ENCODE peak calls at places on chromosomes 2 and 18, in ten cellular contexts. K is fibroblast of lung, W is AG04449, R is fibroblast of mammary gland, T is BE2C, O is pancreas, C is tibial artery, Z is foreskin fibroblast, M is upper lobe of right lung, N is neural progenitor cell. V is an unnamed sample.

GRCh38 chr2:112636605-112637288 is 9.0 kb upstream of the SLC20A1 start:
- DNase-seq in K (no peak), W (no peak), R (no peak), T (no peak), O (no peak), C (no peak), Z (no peak), M (peak; percentile 32), N (no peak), V (no peak)

GRCh38 chr2:207399301-207399700 is 130.5 kb upstream of the CREB1 start:
- DNase-seq in K (no peak), W (no peak), R (no peak), T (no peak), O (no peak), C (no peak), Z (no peak), M (no peak), N (peak; percentile 62), V (no peak)

GRCh38 chr2:66255136-66255535 is 179.8 kb upstream of the MEIS1 start:
- DNase-seq in K (no peak), W (no peak), R (no peak), T (no peak), O (no peak), C (no peak), Z (no peak), M (no peak), N (no peak), V (no peak)

GRCh38 chr18:9016819-9017169 is 85.7 kb upstream of the NDUFV2 start:
- DNase-seq in K (no peak), W (no peak), R (peak; percentile 69), T (no peak), O (no peak), C (no peak), Z (no peak), M (no peak), N (no peak), V (no peak)

GRCh38 chr18:63065172-63065571 is 254.4 kb downstream of the BCL2 start:
- DNase-seq in K (no peak), W (no peak), R (no peak), T (no peak), O (no peak), C (no peak), Z (no peak), M (no peak), N (no peak), V (no peak)

GRCh38 chr2:30633039-30633438 is 174.2 kb downstream of the CAPN13 start:
- DNase-seq in K (no peak), W (no peak), R (no peak), T (no peak), O (no peak), C (no peak), Z (no peak), M (no peak), N (no peak), V (no peak)

GRCh38 chr2:42503291-42503690 is 9.5 kb upstream of the KCNG3 start:
- DNase-seq in K (peak; percentile 28), W (no peak), R (no peak), T (no peak), O (no peak), C (no peak), Z (no peak), M (no peak), N (no peak), V (no peak)

GRCh38 chr18:35097763-35098162 is 56.5 kb downstream of the MAPRE2 start:
- DNase-seq in K (no peak), W (no peak), R (no peak), T (no peak), O (no peak), C (no peak), Z (no peak), M (no peak), N (no peak), V (no peak)

GRCh38 chr18:11795916-11796315 is 55.3 kb upstream of the CHMP1B start:
- DNase-seq in K (no peak), W (no peak), R (no peak), T (no peak), O (no peak), C (no peak), Z (no peak), M (no peak), N (no peak), V (no peak)

GRCh38 chr18:23135679-23136325 is 517 bp downstream of the CABLES1 start:
- DNase-seq in K (peak; percentile 52), W (no peak), R (no peak), T (peak; percentile 24), O (peak; percentile 75), C (no peak), Z (peak; percentile 68), M (peak; percentile 77), N (peak; percentile 82), V (no peak)

GRCh38 chr2:74690571-74690970 is 36.5 kb downstream of the SEMA4F start:
- DNase-seq in K (peak; percentile 50), W (no peak), R (peak; percentile 71), T (peak; percentile 19), O (no peak), C (no peak), Z (peak; percentile 83), M (no peak), N (peak; percentile 77), V (peak; percentile 33)

GRCh38 chr2:35963344-35963743 is 392.2 kb upstream of the CRIM1 start:
- DNase-seq in K (no peak), W (no peak), R (no peak), T (no peak), O (no peak), C (no peak), Z (no peak), M (no peak), N (no peak), V (no peak)

GRCh38 chr2:172480301-172481218 is 53.2 kb downstream of the ITGA6 start:
- DNase-seq in K (peak; percentile 38), W (no peak), R (no peak), T (no peak), O (no peak), C (no peak), Z (peak; percentile 66), M (no peak), N (no peak), V (no peak)

GRCh38 chr18:27175914-27176313 is 9.2 kb downstream of the CHST9 start:
- DNase-seq in K (no peak), W (no peak), R (no peak), T (no peak), O (no peak), C (no peak), Z (no peak), M (no peak), N (peak; percentile 54), V (no peak)

GRCh38 chr2:68200157-68200787 is 42.6 kb downstream of the PNO1 start:
- DNase-seq in K (no peak), W (no peak), R (peak; percentile 42), T (no peak), O (no peak), C (no peak), Z (no peak), M (no peak), N (no peak), V (no peak)

GRCh38 chr2:173876833-173877413 is 88.2 kb downstream of the SP3 start:
- DNase-seq in K (no peak), W (no peak), R (no peak), T (no peak), O (no peak), C (no peak), Z (no peak), M (no peak), N (no peak), V (no peak)

GRCh38 chr18:45666006-45666405 is 50.7 kb downstream of the SLC14A2 start:
- DNase-seq in K (no peak), W (no peak), R (no peak), T (no peak), O (no peak), C (no peak), Z (no peak), M (no peak), N (no peak), V (no peak)

GRCh38 chr2:18792226-18792629 is 202.9 kb upstream of the NT5C1B start:
- DNase-seq in K (peak; percentile 76), W (no peak), R (peak; percentile 24), T (no peak), O (no peak), C (no peak), Z (peak; percentile 40), M (no peak), N (no peak), V (no peak)

GRCh38 chr2:202311823-202312388 is 46.3 kb downstream of the NOP58 start:
- DNase-seq in K (no peak), W (no peak), R (no peak), T (no peak), O (no peak), C (no peak), Z (peak; percentile 24), M (no peak), N (no peak), V (no peak)

GRCh38 chr18:74489631-74490030 is 6.5 kb upstream of the CNDP2 start:
- DNase-seq in K (peak; percentile 88), W (no peak), R (peak; percentile 29), T (no peak), O (no peak), C (no peak), Z (peak; percentile 49), M (no peak), N (no peak), V (no peak)
- H3K4me3 ChIP-seq in K (no peak overlapping the region), W (peak overlapping the region; percentile 43), R (no peak overlapping the region), T (no peak overlapping the region), O (no peak overlapping the region), C (no peak overlapping the region), Z (peak overlapping the region; percentile 5), M (no peak overlapping the region), N (no peak overlapping the region), V (no peak overlapping the region)

GRCh38 chr2:58110765-58111164 is 64.2 kb downstream of the VRK2 start:
- DNase-seq in K (no peak), W (no peak), R (no peak), T (no peak), O (no peak), C (no peak), Z (no peak), M (no peak), N (peak; percentile 27), V (no peak)
- TF ChIP-seq CTCF in K (no peak), W (no peak), R (no peak), T (peak; percentile 12), O (no peak), C (no peak), Z (no peak), M (no peak), N (peak; percentile 41), V (no peak)

DNA sequence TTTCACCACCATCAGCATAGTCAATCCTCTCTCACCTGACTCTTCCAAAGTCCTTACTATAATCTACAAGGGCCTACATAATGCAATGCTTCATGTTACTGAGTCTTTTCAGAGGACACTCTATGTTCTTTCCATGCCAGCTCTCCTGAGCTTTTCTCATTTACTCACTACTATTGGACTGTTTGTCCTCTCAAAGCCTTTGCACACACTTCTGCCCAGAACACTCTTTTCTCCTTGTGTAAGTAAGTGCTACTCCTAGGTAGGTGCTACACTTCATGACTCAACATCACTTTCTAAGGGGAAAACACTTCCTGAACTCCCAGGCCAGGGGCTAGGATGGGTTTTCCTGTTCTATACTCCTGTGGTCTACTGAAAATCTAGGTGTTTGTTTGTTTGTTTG is 82.5 kb upstream of the GULP1 start:
- DNase-seq in K (no peak), W (no peak), R (no peak), T (no peak), O (no peak), C (no peak), Z (no peak), M (no peak), N (no peak), V (no peak)
- H3K4me3 ChIP-seq in K (no peak overlapping the region), W (no peak overlapping the region), R (no peak overlapping the region), T (no peak overlapping the region), O (no peak overlapping the region), C (no peak overlapping the region), Z (no peak overlapping the region), M (no peak overlapping the region), N (no peak overlapping the region), V (no peak overlapping the region)

GRCh38 chr18:3380384-3380961 is 69.5 kb upstream of the TGIF1 start:
- DNase-seq in K (peak; percentile 50), W (no peak), R (peak; percentile 82), T (no peak), O (no peak), C (no peak), Z (peak; percentile 2), M (no peak), N (no peak), V (peak; percentile 62)
- TF ChIP-seq CTCF in K (peak; percentile 21), W (no peak), R (peak; percentile 37), T (no peak), O (no peak), C (no peak), Z (no peak), M (peak; percentile 7), N (peak; percentile 12), V (peak; percentile 44)

V was measured in epithelial cell of proximal tubule.